ENCODE peak calls at places on chromosome 12, in seven cellular contexts. E is neural progenitor cell, Y is GM23338, X is GM23248, A is OCI-LY7, Q is HepG2, W is osteoblast. C is an unnamed sample. For H3K79me2, the result is how much of the 10 kb centered on the place peaks cover.

GRCh38 chr12:109999983-110000505 is 814 bp downstream of the ANKRD13A start:
- DNase-seq in W (peak), A (peak), X (peak), E (peak), Y (peak), Q (no peak), C (peak)

GRCh38 chr12:51450816-51451215 is 26.2 kb downstream of the SLC4A8 start:
- DNase-seq in E (no peak), A (no peak), X (no peak), W (no peak), Y (peak), Q (no peak), C (peak)

GRCh38 chr12:20549115-20549719 is 145.9 kb upstream of the SLCO1C1 start:
- DNase-seq in X (peak), Q (peak), W (peak), A (no peak), Y (peak), E (peak), C (no peak)

GRCh38 chr12:101074940-101075680 is 134.9 kb downstream of the SLC5A8 start:
- DNase-seq in E (no peak), W (no peak), X (peak), A (no peak), Q (no peak), Y (no peak), C (no peak)

GRCh38 chr12:22477166-22477893 is 67.0 kb downstream of the C2CD5 start:
- DNase-seq in X (peak), E (no peak), Y (no peak), A (no peak), W (no peak), Q (no peak), C (peak)

GRCh38 chr12:123744836-123745235 is 17.3 kb upstream of the DNAH10 start:
- DNase-seq in Q (no peak), A (no peak), Y (peak), W (no peak), X (no peak), E (peak), C (no peak)

GRCh38 chr12:103829092-103829491 is 11.9 kb downstream of the NT5DC3 start:
- DNase-seq in W (no peak), A (no peak), Q (no peak), E (no peak), Y (no peak), X (peak), C (no peak)

GRCh38 chr12:49791700-49792099 is 36.5 kb downstream of the NCKAP5L start:
- DNase-seq in X (no peak), Y (no peak), Q (no peak), E (no peak), A (no peak), W (peak), C (no peak)

GRCh38 chr12:12210416-12210815 is 56.4 kb downstream of the LRP6 start:
- DNase-seq in A (no peak), Q (no peak), W (no peak), E (no peak), X (no peak), Y (no peak), C (no peak)

GRCh38 chr12:12209675-12210074 is 57.2 kb downstream of the LRP6 start:
- DNase-seq in X (no peak), W (no peak), A (no peak), Q (no peak), E (no peak), Y (no peak), C (no peak)

GRCh38 chr12:12207746-12208145 is 59.1 kb downstream of the LRP6 start:
- DNase-seq in A (no peak), W (no peak), Q (no peak), E (no peak), X (no peak), Y (no peak), C (no peak)

GRCh38 chr12:12210983-12211382 is 55.9 kb downstream of the LRP6 start:
- DNase-seq in Q (no peak), W (no peak), X (no peak), E (no peak), A (no peak), Y (no peak), C (no peak)

GRCh38 chr12:12209043-12209442 is 57.8 kb downstream of the LRP6 start:
- DNase-seq in E (no peak), A (no peak), Y (no peak), X (peak), W (no peak), Q (no peak), C (no peak)
- H3K79me2 ChIP-seq in E (half or more), A (under half), Y (half or more), X (half or more), W (under half), Q (half or more), C (under half)

GRCh38 chr12:108847705-108848104 is 9.7 kb downstream of the SSH1 start:
- DNase-seq in X (no peak), A (no peak), Y (no peak), Q (no peak), E (no peak), W (no peak), C (no peak)
- H3K79me2 ChIP-seq in X (half or more), A (under half), Y (under half), Q (under half), E (under half), W (half or more), C (under half)

DNA sequence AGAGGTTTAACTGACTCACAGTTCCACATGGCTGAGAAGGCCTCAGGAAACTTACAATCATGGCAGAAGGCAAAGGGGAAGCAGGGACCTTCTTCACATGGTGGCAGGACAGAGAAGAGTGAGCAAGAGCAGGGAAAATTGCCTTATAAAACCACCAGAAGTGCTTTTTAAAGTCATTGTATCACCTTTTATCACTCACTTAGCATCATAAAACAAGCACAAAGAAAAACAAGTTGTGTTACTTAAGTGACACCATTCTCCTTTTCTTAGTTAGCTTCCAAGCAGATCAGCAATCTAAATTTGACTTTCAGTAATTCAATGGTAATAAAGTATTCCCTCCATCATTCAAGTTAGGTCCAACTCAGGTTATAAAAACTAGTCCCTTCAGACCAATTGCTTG is 28.5 kb downstream of the OSBPL8 start:
- DNase-seq in Q (no peak), W (no peak), X (no peak), E (no peak), Y (no peak), A (no peak), C (no peak)
- H3K79me2 ChIP-seq in Q (under half), W (half or more), X (half or more), E (half or more), Y (half or more), A (half or more), C (under half)

GRCh38 chr12:27245039-27245438 is 953 bp downstream of the STK38L start:
- DNase-seq in X (peak), Q (no peak), Y (peak), E (no peak), W (no peak), A (no peak), C (no peak)
- H3K79me2 ChIP-seq in X (half or more), Q (under half), Y (half or more), E (half or more), W (half or more), A (under half), C (under half)

DNA sequence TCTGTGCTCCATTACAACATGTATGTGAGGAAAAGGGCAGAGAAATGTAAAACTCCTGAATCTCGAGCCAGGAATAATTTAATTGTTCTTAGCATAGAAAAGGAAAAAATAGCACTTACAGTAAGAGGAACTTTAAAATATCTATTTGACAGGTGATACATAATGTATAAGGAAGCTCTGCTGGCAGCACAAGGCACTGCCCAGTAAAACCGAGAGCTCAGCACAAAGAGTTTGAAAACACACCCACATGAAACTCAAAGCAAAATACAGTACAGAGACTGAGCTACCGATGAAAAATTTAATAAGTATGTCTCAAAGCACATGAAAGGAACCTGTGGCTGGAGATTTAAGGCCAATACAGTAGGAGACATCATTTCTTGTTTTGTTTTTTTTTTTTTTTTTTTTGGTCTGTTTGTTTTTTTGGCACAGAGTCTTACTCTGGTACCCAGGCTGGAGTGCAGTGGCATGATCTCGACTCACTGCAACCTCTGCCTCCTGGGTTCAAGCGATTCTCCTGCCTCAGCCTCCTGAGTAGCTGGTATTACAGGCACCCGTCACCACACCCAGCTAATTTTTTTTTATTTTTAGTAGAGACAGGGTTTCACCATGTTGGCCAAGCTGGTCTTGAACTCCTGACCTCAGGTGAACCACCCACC is 19.2 kb downstream of the CLIP1 start:
- DNase-seq in A (no peak), E (no peak), Q (no peak), X (no peak), W (no peak), Y (no peak), C (no peak)
- H3K79me2 ChIP-seq in A (under half), E (under half), Q (under half), X (half or more), W (half or more), Y (under half), C (under half)

GRCh38 chr12:6376079-6376941 is 947 bp upstream of the SCNN1A start:
- DNase-seq in Y (peak), X (peak), Q (peak), E (peak), A (no peak), W (peak), C (peak)
- H3K79me2 ChIP-seq in Y (under half), X (under half), Q (under half), E (under half), A (under half), W (under half), C (under half)

GRCh38 chr12:81170072-81170471 is 92.2 kb downstream of the ACSS3 start:
- DNase-seq in X (peak), E (no peak), A (no peak), Y (no peak), Q (no peak), W (no peak), C (peak)

GRCh38 chr12:81164827-81165226 is 86.9 kb downstream of the ACSS3 start:
- DNase-seq in Q (no peak), A (no peak), W (no peak), X (no peak), Y (no peak), E (no peak), C (no peak)

GRCh38 chr12:81162725-81163124 is 84.8 kb downstream of the ACSS3 start:
- DNase-seq in E (no peak), W (no peak), A (no peak), X (no peak), Y (no peak), Q (no peak), C (no peak)

GRCh38 chr12:81167694-81168093 is 89.8 kb downstream of the ACSS3 start:
- DNase-seq in A (no peak), Q (no peak), W (no peak), Y (peak), E (no peak), X (peak), C (no peak)
- H3K79me2 ChIP-seq in A (under half), Q (under half), W (under half), Y (under half), E (under half), X (under half), C (under half)

GRCh38 chr12:45214739-45215418 is 1.0 kb upstream of the ANO6 start:
- DNase-seq in E (no peak), X (peak), Y (no peak), W (no peak), Q (no peak), A (no peak), C (no peak)

GRCh38 chr12:45217846-45218245 is 2.0 kb downstream of the ANO6 start:
- DNase-seq in E (no peak), Y (no peak), A (no peak), Q (no peak), W (no peak), X (peak), C (no peak)

GRCh38 chr12:45216983-45217485 is 1.1 kb downstream of the ANO6 start:
- DNase-seq in W (no peak), Q (no peak), A (peak), Y (no peak), X (peak), E (no peak), C (no peak)

GRCh38 chr12:45215419-45216296 is at the start of gene ANO6:
- DNase-seq in Y (peak), E (peak), X (peak), Q (peak), W (peak), A (peak), C (peak)

GRCh38 chr12:45216297-45216982 is 545 bp downstream of the ANO6 start:
- DNase-seq in E (peak), W (no peak), Q (peak), Y (peak), A (peak), X (peak), C (peak)
- H3K79me2 ChIP-seq in E (half or more), W (half or more), Q (half or more), Y (half or more), A (under half), X (half or more), C (under half)

GRCh38 chr12:118354903-118355302 is 17.8 kb downstream of the TAOK3 start:
- DNase-seq in Q (no peak), W (no peak), E (no peak), A (no peak), X (peak), Y (no peak), C (no peak)
- H3K79me2 ChIP-seq in Q (under half), W (half or more), E (under half), A (half or more), X (half or more), Y (under half), C (under half)